ENCODE peak calls at places on chromosomes 1 and 21, in six cellular contexts. I is breast epithelium, V is spleen, P is HCT116, D is prostate gland, U is endothelial cell of umbilical vein. W is an unnamed sample.
A peak's percentile ranks its signal among the peaks of the same experiment; 100 is the strongest.

GRCh38 chr1:162108426-162108825 is 38.9 kb downstream of the NOS1AP start:
- DNase-seq in I (no peak), V (no peak), D (no peak), U (no peak), P (no peak), W (no peak)

GRCh38 chr1:91583326-91583755 is 82.7 kb downstream of the CDC7 start:
- DNase-seq in V (no peak), I (no peak), P (no peak), U (no peak), D (no peak), W (no peak)

GRCh38 chr1:84298688-84299535 is 2.6 kb upstream of the SAMD13 start:
- DNase-seq in U (peak; percentile 60), V (peak; percentile 85), I (peak; percentile 19), D (peak; percentile 10), P (no peak), W (peak; percentile 42)

GRCh38 chr1:16204634-16205332 is 7.7 kb downstream of the ARHGEF19 start:
- DNase-seq in D (no peak), V (peak; percentile 83), P (no peak), I (no peak), U (peak; percentile 21), W (peak; percentile 36)

GRCh38 chr21:42007541-42007940 is 2.6 kb downstream of the ZBTB21 start:
- DNase-seq in P (no peak), D (no peak), U (no peak), I (no peak), V (no peak), W (no peak)

GRCh38 chr1:30386145-30386926 is 337.0 kb downstream of the MATN1 start:
- DNase-seq in I (no peak), D (no peak), U (no peak), V (peak; percentile 41), P (no peak), W (no peak)

GRCh38 chr1:109609881-109610280 is 9.5 kb downstream of the GNAT2 start:
- DNase-seq in U (no peak), P (no peak), I (no peak), D (no peak), V (no peak), W (no peak)

GRCh38 chr21:46665566-46665965 is 30.1 kb downstream of the PRMT2 start:
- DNase-seq in I (no peak), U (no peak), D (no peak), V (no peak), P (no peak), W (no peak)

GRCh38 chr1:40762144-40762923 is 21.3 kb upstream of the KCNQ4 start:
- DNase-seq in U (no peak), P (no peak), V (no peak), I (no peak), D (no peak), W (no peak)

GRCh38 chr1:156124557-156125483 is 10.3 kb downstream of the LMNA start:
- DNase-seq in I (peak; percentile 70), D (peak; percentile 64), V (no peak), P (no peak), U (no peak), W (peak; percentile 88)

GRCh38 chr1:156126701-156127534 is 12.4 kb downstream of the LMNA start:
- DNase-seq in I (peak; percentile 68), V (no peak), P (peak; percentile 70), U (peak; percentile 29), D (no peak), W (peak; percentile 97)

GRCh38 chr1:156128749-156129682 is 14.5 kb downstream of the LMNA start:
- DNase-seq in P (no peak), V (no peak), D (no peak), I (no peak), U (peak; percentile 47), W (peak; percentile 86)

GRCh38 chr1:156123356-156124196 is 9.1 kb downstream of the LMNA start:
- DNase-seq in V (peak; percentile 92), P (peak; percentile 91), U (peak; percentile 99), D (peak; percentile 95), I (peak; percentile 99), W (peak; percentile 76)

GRCh38 chr1:156126043-156126700 is 11.7 kb downstream of the LMNA start:
- DNase-seq in D (no peak), U (peak; percentile 96), I (peak; percentile 85), V (peak; percentile 85), P (peak; percentile 91), W (peak; percentile 91)
- TF ChIP-seq CTCF in D (peak; percentile 16), U (peak; percentile 46), I (no peak), V (peak; percentile 35), P (peak; percentile 62), W (no peak)

DNA sequence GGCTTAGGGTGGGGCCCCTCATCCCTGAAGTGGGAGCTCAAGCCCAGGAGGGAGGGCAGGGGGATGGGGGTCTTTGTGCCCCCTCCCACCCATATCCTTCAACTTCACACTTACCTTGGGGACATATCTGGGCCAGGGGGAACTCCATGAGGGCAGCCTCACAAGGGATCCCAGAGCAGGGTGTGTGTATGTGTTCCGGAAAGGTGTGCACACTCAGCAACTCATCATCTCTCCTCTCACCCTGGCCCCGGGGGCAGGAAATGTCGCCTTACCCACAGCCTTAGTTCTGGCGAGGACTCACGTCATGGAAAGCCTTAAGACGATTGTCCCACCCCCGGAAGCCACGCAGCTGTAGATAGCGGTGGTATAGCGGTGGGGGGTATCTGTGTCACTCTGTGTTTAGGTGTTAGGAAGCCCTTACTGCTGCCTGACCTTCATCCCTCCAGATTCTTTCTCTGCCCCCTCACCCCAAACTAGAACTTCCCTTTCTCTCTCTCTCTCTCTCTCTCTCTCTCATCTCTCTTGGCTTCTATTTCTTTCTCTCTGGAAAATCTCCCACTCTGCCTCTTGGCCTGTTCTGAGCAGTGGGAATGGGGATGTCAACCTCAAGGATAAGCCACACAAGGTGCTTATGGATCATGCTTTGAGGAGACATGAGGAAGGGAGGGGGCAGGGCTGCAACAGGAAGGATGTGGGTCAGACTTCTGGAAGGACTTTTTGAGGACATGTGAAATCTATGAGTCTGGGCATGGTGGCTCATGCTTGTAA is at the start of gene SH2D2A:
- DNase-seq in U (no peak), I (peak; percentile 53), P (no peak), V (peak; percentile 92), D (no peak), W (peak; percentile 48)
- TF ChIP-seq POLR2AphosphoS5 in U (no peak), I (peak; percentile 10), P (no peak), V (peak; percentile 96), D (no peak), W (no peak)

GRCh38 chr1:28648493-28649238 is at the start of gene RNU11:
- DNase-seq in I (peak; percentile 91), D (peak; percentile 80), V (peak; percentile 92), U (peak; percentile 97), P (peak; percentile 98), W (peak; percentile 95)
- TF ChIP-seq CTCF in I (no peak), D (no peak), V (peak; percentile 10), U (no peak), P (no peak), W (no peak)

GRCh38 chr21:37064841-37065240 is 8.0 kb downstream of the PIGP start:
- DNase-seq in I (no peak), D (no peak), V (no peak), U (no peak), P (no peak), W (no peak)

GRCh38 chr21:37061926-37062591 is 10.8 kb downstream of the PIGP start:
- DNase-seq in V (no peak), I (no peak), D (no peak), P (no peak), U (no peak), W (no peak)

GRCh38 chr21:37062592-37062933 is 10.3 kb downstream of the PIGP start:
- DNase-seq in V (no peak), I (no peak), D (no peak), U (no peak), P (no peak), W (no peak)

GRCh38 chr21:37063433-37063832 is 9.4 kb downstream of the PIGP start:
- DNase-seq in V (no peak), I (no peak), P (no peak), U (no peak), D (no peak), W (no peak)

DNA sequence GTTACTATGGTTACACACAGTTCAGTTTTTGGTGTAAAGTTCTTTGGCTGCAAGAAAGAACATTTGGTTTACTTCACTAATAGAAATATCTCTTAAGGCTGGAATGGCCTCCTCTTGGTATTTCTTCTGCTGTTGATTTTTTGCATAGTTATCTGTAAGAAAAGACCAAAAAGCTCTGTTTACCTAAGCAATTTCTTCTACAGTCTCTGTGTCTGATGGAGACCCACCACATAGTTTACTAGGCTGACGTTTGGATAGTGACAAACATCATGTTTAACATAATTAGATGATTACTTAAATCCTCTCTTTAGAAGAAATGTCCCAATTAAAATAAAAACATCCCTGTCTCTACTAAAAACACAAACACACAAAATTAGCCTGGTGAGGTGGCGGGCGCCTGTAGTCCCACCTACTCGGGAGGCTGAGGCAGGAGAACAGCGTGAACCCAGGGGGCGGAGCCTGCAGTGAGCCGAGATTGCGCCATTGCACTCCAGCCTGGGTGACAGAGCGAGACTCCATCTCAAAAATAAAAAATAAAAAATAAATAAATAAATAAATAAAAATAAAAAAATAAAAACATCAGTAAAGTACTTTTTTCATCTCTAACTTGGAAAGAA is 7.2 kb downstream of the PIGP start:
- DNase-seq in D (no peak), I (no peak), V (no peak), U (no peak), P (no peak), W (no peak)
- TF ChIP-seq POLR2AphosphoS5 in D (no peak), I (no peak), V (no peak), U (no peak), P (no peak), W (no peak)

W was measured in HL-60.